ENCODE peak calls at places on chromosomes 2 and 18, in nine cellular contexts. G is CD8-positive, alpha-beta T cell; U is activated T-cell treated with anti-CD3 and anti-CD28 coated beads for 1 hour; D is kidney tubule cell; T is effector memory CD8-positive, alpha-beta T cell; L is omental fat pad; A is SHP77; R is M059J; F is stromal cell of bone marrow. N is an unnamed sample.

GRCh38 chr2:63814114-63814513 is 27.6 kb upstream of the UGP2 start:
- DNase-seq in T (no peak), D (peak; percentile 61), G (no peak), A (no peak), L (no peak), F (no peak), U (no peak), R (peak; percentile 27), N (no peak)

GRCh38 chr2:42602218-42602936 is 33.9 kb downstream of the MTA3 start:
- DNase-seq in D (no peak), U (no peak), R (no peak), L (no peak), T (no peak), F (no peak), G (no peak), A (peak; percentile 33), N (no peak)

GRCh38 chr18:79241755-79242154 is 154.0 kb upstream of the NFATC1 start:
- DNase-seq in U (no peak), D (no peak), T (no peak), G (no peak), A (peak; percentile 53), R (no peak), L (no peak), F (no peak), N (no peak)

GRCh38 chr2:127641846-127642510 is 4.0 kb upstream of the GPR17 start:
- DNase-seq in R (no peak), D (no peak), U (peak; percentile 43), G (peak; percentile 80), T (no peak), L (no peak), F (no peak), A (no peak), N (no peak)

GRCh38 chr18:5506174-5506573 is 37.6 kb downstream of the EPB41L3 start:
- DNase-seq in F (no peak), D (no peak), U (no peak), A (no peak), T (no peak), L (no peak), R (no peak), G (no peak), N (no peak)

GRCh38 chr2:36650031-36650430 is 46.5 kb upstream of the VIT start:
- DNase-seq in U (no peak), D (peak; percentile 86), L (no peak), F (peak; percentile 68), A (no peak), R (peak; percentile 96), T (no peak), G (no peak), N (peak; percentile 62)

GRCh38 chr18:48834421-48835011 is 116.2 kb downstream of the SMAD7 start:
- DNase-seq in U (peak; percentile 54), A (no peak), L (peak; percentile 15), D (peak; percentile 96), G (peak; percentile 76), F (peak; percentile 84), R (peak; percentile 99), T (peak; percentile 67), N (peak; percentile 75)

GRCh38 chr18:67117804-67118203 is 398.7 kb downstream of the DSEL start:
- DNase-seq in R (no peak), F (no peak), D (peak; percentile 26), A (no peak), U (no peak), T (no peak), L (no peak), G (no peak), N (no peak)

GRCh38 chr2:69693059-69693458 is 48.9 kb upstream of the ANXA4 start:
- DNase-seq in T (no peak), D (no peak), F (no peak), U (no peak), A (no peak), R (no peak), L (no peak), G (no peak), N (no peak)

GRCh38 chr2:219289537-219290361 is 10.6 kb downstream of the DNAJB2 start:
- DNase-seq in F (peak; percentile 78), U (no peak), T (no peak), G (no peak), L (peak; percentile 52), R (peak; percentile 66), A (no peak), D (peak; percentile 47), N (no peak)

GRCh38 chr2:105391058-105391627 is 7.7 kb downstream of the FHL2 start:
- DNase-seq in D (peak; percentile 82), L (no peak), F (no peak), G (peak; percentile 39), T (no peak), R (peak; percentile 92), U (no peak), A (no peak), N (no peak)

GRCh38 chr2:210199854-210200253 is 25.4 kb downstream of the ACADL start:
- DNase-seq in A (no peak), G (no peak), L (no peak), D (no peak), R (no peak), U (no peak), T (no peak), F (no peak), N (no peak)

GRCh38 chr2:213147550-213147949 is 3.9 kb downstream of the IKZF2 start:
- DNase-seq in L (no peak), T (no peak), A (no peak), G (no peak), F (no peak), R (no peak), U (no peak), D (no peak), N (no peak)

GRCh38 chr2:85769236-85769986 is 15.6 kb downstream of the ATOH8 start:
- DNase-seq in U (no peak), T (no peak), F (no peak), R (no peak), G (no peak), L (no peak), A (peak; percentile 44), D (no peak), N (no peak)

GRCh38 chr2:10384089-10384734 is 63.9 kb downstream of the ODC1 start:
- DNase-seq in G (no peak), T (no peak), D (no peak), L (no peak), R (no peak), A (no peak), U (no peak), F (no peak), N (no peak)